ENCODE peak calls at places on chromosome 4, in eight cellular contexts. One of them, this sample, is unnamed.

GRCh38 chr4:128384765-128385164 is 97.2 kb upstream of the PGRMC2 start:
- DNase-seq in cardiac fibroblast: no peak
- DNase-seq in breast epithelium: no peak
- DNase-seq in effector memory CD4-positive, alpha-beta T cell: no peak
- DNase-seq in WERI-Rb-1: no peak
- DNase-seq in HL-60: no peak
- DNase-seq in HAP-1: no peak
- DNase-seq in body of pancreas: no peak
- DNase-seq in this sample: no peak

GRCh38 chr4:125826801-125827200 is 512.0 kb downstream of the FAT4 start:
- DNase-seq in cardiac fibroblast: peak
- DNase-seq in breast epithelium: no peak
- DNase-seq in effector memory CD4-positive, alpha-beta T cell: no peak
- DNase-seq in WERI-Rb-1: no peak
- DNase-seq in HL-60: no peak
- DNase-seq in HAP-1: no peak
- DNase-seq in body of pancreas: no peak
- DNase-seq in this sample: no peak

GRCh38 chr4:69584135-69584534 is 55.3 kb downstream of the UGT2A2 start:
- DNase-seq in cardiac fibroblast: no peak
- DNase-seq in breast epithelium: no peak
- DNase-seq in effector memory CD4-positive, alpha-beta T cell: no peak
- DNase-seq in WERI-Rb-1: no peak
- DNase-seq in HL-60: no peak
- DNase-seq in HAP-1: no peak
- DNase-seq in body of pancreas: no peak
- DNase-seq in this sample: no peak

GRCh38 chr4:109764376-109764775 is 34.5 kb upstream of the PLA2G12A start:
- DNase-seq in cardiac fibroblast: no peak
- DNase-seq in breast epithelium: no peak
- DNase-seq in effector memory CD4-positive, alpha-beta T cell: no peak
- DNase-seq in WERI-Rb-1: no peak
- DNase-seq in HL-60: no peak
- DNase-seq in HAP-1: no peak
- DNase-seq in body of pancreas: no peak
- DNase-seq in this sample: no peak

GRCh38 chr4:172680701-172681100 is 487.9 kb upstream of the GALNT7 start:
- DNase-seq in cardiac fibroblast: no peak
- DNase-seq in breast epithelium: no peak
- DNase-seq in effector memory CD4-positive, alpha-beta T cell: no peak
- DNase-seq in WERI-Rb-1: no peak
- DNase-seq in HL-60: no peak
- DNase-seq in HAP-1: no peak
- DNase-seq in body of pancreas: no peak
- DNase-seq in this sample: no peak

GRCh38 chr4:73891739-73892405 is 22.7 kb downstream of the CXCL1 start:
- DNase-seq in cardiac fibroblast: peak
- DNase-seq in breast epithelium: no peak
- DNase-seq in effector memory CD4-positive, alpha-beta T cell: no peak
- DNase-seq in WERI-Rb-1: no peak
- DNase-seq in HL-60: no peak
- DNase-seq in HAP-1: no peak
- DNase-seq in body of pancreas: no peak
- DNase-seq in this sample: no peak

GRCh38 chr4:57093816-57094481 is 16.2 kb downstream of the IGFBP7 start:
- DNase-seq in cardiac fibroblast: no peak
- DNase-seq in breast epithelium: no peak
- DNase-seq in effector memory CD4-positive, alpha-beta T cell: no peak
- DNase-seq in WERI-Rb-1: no peak
- DNase-seq in HL-60: no peak
- DNase-seq in HAP-1: no peak
- DNase-seq in body of pancreas: no peak
- DNase-seq in this sample: no peak

GRCh38 chr4:139950568-139950967 is 203.4 kb downstream of the MAML3 start:
- DNase-seq in cardiac fibroblast: peak
- DNase-seq in breast epithelium: no peak
- DNase-seq in effector memory CD4-positive, alpha-beta T cell: no peak
- DNase-seq in WERI-Rb-1: no peak
- DNase-seq in HL-60: no peak
- DNase-seq in HAP-1: no peak
- DNase-seq in body of pancreas: no peak
- DNase-seq in this sample: no peak

GRCh38 chr4:15995826-15996225 is 32.9 kb upstream of the FGFBP2 start:
- DNase-seq in cardiac fibroblast: no peak
- DNase-seq in breast epithelium: no peak
- DNase-seq in effector memory CD4-positive, alpha-beta T cell: no peak
- DNase-seq in WERI-Rb-1: no peak
- DNase-seq in HL-60: no peak
- DNase-seq in HAP-1: no peak
- DNase-seq in body of pancreas: no peak
- DNase-seq in this sample: no peak

DNA sequence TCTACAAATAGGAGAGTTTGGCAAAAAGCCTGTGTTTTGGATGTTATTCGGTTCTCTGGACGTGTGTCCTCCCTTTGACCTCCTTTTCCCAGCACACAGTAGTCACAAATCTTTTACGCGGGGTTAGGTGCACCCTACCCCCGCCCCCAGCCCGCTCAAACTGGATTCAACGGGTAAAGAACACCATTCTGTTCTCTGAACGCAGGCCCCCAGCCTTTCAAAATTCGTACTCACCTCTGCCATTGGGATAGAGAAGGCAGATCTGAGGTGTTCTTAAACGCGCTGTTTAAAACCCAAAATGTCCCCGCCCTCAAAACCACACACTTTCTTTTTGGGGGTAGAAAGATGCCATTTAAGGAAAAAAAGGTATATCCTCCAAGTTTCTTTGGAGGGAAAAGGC is 2.7 kb downstream of the LEF1 start:
- DNase-seq in cardiac fibroblast: no peak
- DNase-seq in breast epithelium: no peak
- DNase-seq in effector memory CD4-positive, alpha-beta T cell: no peak
- DNase-seq in WERI-Rb-1: no peak
- DNase-seq in HL-60: no peak
- DNase-seq in HAP-1: no peak
- DNase-seq in body of pancreas: no peak
- DNase-seq in this sample: no peak
- H3K4me3 ChIP-seq in cardiac fibroblast: no peak
- H3K4me3 ChIP-seq in breast epithelium: peak
- H3K4me3 ChIP-seq in effector memory CD4-positive, alpha-beta T cell: peak
- H3K4me3 ChIP-seq in WERI-Rb-1: no peak
- H3K4me3 ChIP-seq in HL-60: no peak
- H3K4me3 ChIP-seq in HAP-1: peak
- H3K4me3 ChIP-seq in body of pancreas: no peak
- H3K4me3 ChIP-seq in this sample: no peak

DNA sequence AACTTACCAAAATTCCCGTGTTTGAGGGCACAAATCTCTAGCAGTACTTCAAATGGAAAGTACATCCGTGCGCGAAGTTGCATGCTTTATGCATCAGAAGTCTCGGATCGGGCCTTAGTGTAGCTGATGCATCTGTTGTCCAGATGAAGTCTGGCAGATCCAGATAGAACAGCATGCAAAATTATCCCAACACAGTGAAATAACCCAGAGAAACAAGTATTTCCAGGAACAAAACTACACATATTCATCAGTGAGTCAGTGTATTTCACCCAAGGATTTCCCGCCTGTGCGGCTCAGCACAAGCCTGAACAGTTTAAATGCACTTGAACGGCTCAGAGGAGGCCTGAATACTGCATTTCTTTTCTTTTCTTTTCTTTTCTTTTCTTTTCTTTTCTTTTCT is 27.4 kb upstream of the CLDN24 start:
- DNase-seq in cardiac fibroblast: no peak
- DNase-seq in breast epithelium: no peak
- DNase-seq in effector memory CD4-positive, alpha-beta T cell: no peak
- DNase-seq in WERI-Rb-1: no peak
- DNase-seq in HL-60: no peak
- DNase-seq in HAP-1: no peak
- DNase-seq in body of pancreas: no peak
- DNase-seq in this sample: no peak
- H3K4me3 ChIP-seq in cardiac fibroblast: no peak
- H3K4me3 ChIP-seq in breast epithelium: no peak
- H3K4me3 ChIP-seq in effector memory CD4-positive, alpha-beta T cell: no peak
- H3K4me3 ChIP-seq in WERI-Rb-1: no peak
- H3K4me3 ChIP-seq in HL-60: no peak
- H3K4me3 ChIP-seq in HAP-1: no peak
- H3K4me3 ChIP-seq in body of pancreas: no peak
- H3K4me3 ChIP-seq in this sample: no peak

GRCh38 chr4:186132577-186133277 is 28.2 kb downstream of the FAM149A start:
- DNase-seq in cardiac fibroblast: peak
- DNase-seq in breast epithelium: no peak
- DNase-seq in effector memory CD4-positive, alpha-beta T cell: no peak
- DNase-seq in WERI-Rb-1: no peak
- DNase-seq in HL-60: no peak
- DNase-seq in HAP-1: peak
- DNase-seq in body of pancreas: peak
- DNase-seq in this sample: no peak

GRCh38 chr4:186134254-186134653 is 29.8 kb downstream of the FAM149A start:
- DNase-seq in cardiac fibroblast: no peak
- DNase-seq in breast epithelium: no peak
- DNase-seq in effector memory CD4-positive, alpha-beta T cell: no peak
- DNase-seq in WERI-Rb-1: no peak
- DNase-seq in HL-60: no peak
- DNase-seq in HAP-1: no peak
- DNase-seq in body of pancreas: no peak
- DNase-seq in this sample: no peak

GRCh38 chr4:186131935-186132334 is 27.4 kb downstream of the FAM149A start:
- DNase-seq in cardiac fibroblast: no peak
- DNase-seq in breast epithelium: no peak
- DNase-seq in effector memory CD4-positive, alpha-beta T cell: no peak
- DNase-seq in WERI-Rb-1: no peak
- DNase-seq in HL-60: no peak
- DNase-seq in HAP-1: peak
- DNase-seq in body of pancreas: no peak
- DNase-seq in this sample: no peak

DNA sequence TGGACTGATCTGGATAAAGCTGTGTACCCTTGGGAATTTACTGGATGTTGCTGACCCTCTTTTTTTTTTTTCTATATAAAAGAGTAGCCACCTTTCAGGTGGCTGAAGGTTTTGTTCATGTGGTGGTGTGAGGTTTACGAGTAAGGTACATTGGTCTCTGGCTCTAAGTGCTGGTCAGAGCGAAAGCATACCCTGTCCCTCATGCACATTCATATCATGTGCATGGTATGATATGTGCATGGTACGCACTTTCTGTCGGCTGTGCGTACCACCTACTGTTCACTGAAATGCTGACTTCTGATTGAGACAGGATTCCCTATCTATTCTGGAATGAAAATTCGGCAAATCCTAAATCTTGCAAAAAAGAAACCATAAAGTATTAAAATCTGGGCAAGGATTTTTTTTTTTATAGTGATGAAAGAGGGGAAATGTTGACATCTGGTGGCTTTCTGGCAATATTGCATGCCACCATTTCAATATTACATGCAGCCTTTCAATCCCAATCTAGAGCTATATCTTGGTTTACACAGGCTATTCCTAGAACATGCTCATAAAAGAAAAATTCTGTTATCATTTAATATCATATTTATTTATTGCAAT is 32.8 kb downstream of the FAM149A start:
- DNase-seq in cardiac fibroblast: peak
- DNase-seq in breast epithelium: no peak
- DNase-seq in effector memory CD4-positive, alpha-beta T cell: no peak
- DNase-seq in WERI-Rb-1: no peak
- DNase-seq in HL-60: no peak
- DNase-seq in HAP-1: peak
- DNase-seq in body of pancreas: no peak
- DNase-seq in this sample: no peak
- H3K4me3 ChIP-seq in cardiac fibroblast: no peak
- H3K4me3 ChIP-seq in breast epithelium: no peak
- H3K4me3 ChIP-seq in effector memory CD4-positive, alpha-beta T cell: no peak
- H3K4me3 ChIP-seq in WERI-Rb-1: no peak
- H3K4me3 ChIP-seq in HL-60: no peak
- H3K4me3 ChIP-seq in HAP-1: no peak
- H3K4me3 ChIP-seq in body of pancreas: no peak
- H3K4me3 ChIP-seq in this sample: no peak

GRCh38 chr4:144715230-144715629 is 69.3 kb downstream of the HHIP start:
- DNase-seq in cardiac fibroblast: no peak
- DNase-seq in breast epithelium: no peak
- DNase-seq in effector memory CD4-positive, alpha-beta T cell: no peak
- DNase-seq in WERI-Rb-1: no peak
- DNase-seq in HL-60: no peak
- DNase-seq in HAP-1: no peak
- DNase-seq in body of pancreas: no peak
- DNase-seq in this sample: no peak
- H3K4me3 ChIP-seq in cardiac fibroblast: no peak
- H3K4me3 ChIP-seq in breast epithelium: no peak
- H3K4me3 ChIP-seq in effector memory CD4-positive, alpha-beta T cell: no peak
- H3K4me3 ChIP-seq in WERI-Rb-1: no peak
- H3K4me3 ChIP-seq in HL-60: no peak
- H3K4me3 ChIP-seq in HAP-1: no peak
- H3K4me3 ChIP-seq in body of pancreas: no peak
- H3K4me3 ChIP-seq in this sample: no peak

DNA sequence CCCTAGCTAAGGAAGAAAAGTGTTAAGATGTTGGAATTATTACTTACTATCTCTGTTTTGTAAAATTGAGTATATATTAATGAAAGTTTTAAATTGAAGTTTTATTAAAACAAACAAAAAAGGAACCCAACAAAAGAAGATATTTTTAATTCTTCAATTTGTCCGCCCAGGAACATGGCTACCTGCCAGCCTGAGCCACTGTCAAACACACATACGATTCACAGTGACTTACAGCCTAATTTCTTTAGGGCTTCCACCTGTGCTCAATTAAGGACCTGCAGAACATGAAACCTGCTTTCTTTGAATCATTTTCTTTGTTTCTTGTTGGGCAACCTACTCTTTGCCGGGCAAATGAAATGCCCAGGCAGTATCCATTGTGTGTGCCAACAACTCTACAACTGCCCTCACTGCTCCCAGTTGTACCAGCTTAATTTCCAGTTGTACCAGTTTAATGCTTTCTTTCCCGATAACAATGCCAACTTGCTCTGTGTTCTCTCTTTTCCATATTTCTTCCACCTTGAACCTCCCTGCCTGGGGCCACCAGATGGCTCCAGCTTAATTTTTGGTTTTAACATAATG is 181.7 kb downstream of the GBA3 start:
- DNase-seq in cardiac fibroblast: no peak
- DNase-seq in breast epithelium: no peak
- DNase-seq in effector memory CD4-positive, alpha-beta T cell: no peak
- DNase-seq in WERI-Rb-1: no peak
- DNase-seq in HL-60: no peak
- DNase-seq in HAP-1: no peak
- DNase-seq in body of pancreas: no peak
- DNase-seq in this sample: no peak
- H3K4me3 ChIP-seq in cardiac fibroblast: no peak
- H3K4me3 ChIP-seq in breast epithelium: no peak
- H3K4me3 ChIP-seq in effector memory CD4-positive, alpha-beta T cell: no peak
- H3K4me3 ChIP-seq in WERI-Rb-1: no peak
- H3K4me3 ChIP-seq in HL-60: no peak
- H3K4me3 ChIP-seq in HAP-1: no peak
- H3K4me3 ChIP-seq in body of pancreas: no peak
- H3K4me3 ChIP-seq in this sample: no peak

GRCh38 chr4:25863347-25863784 is 578 bp upstream of the SEL1L3 start:
- DNase-seq in cardiac fibroblast: no peak
- DNase-seq in breast epithelium: no peak
- DNase-seq in effector memory CD4-positive, alpha-beta T cell: no peak
- DNase-seq in WERI-Rb-1: peak
- DNase-seq in HL-60: no peak
- DNase-seq in HAP-1: no peak
- DNase-seq in body of pancreas: peak
- DNase-seq in this sample: no peak
- H3K4me3 ChIP-seq in cardiac fibroblast: peak
- H3K4me3 ChIP-seq in breast epithelium: peak
- H3K4me3 ChIP-seq in effector memory CD4-positive, alpha-beta T cell: peak
- H3K4me3 ChIP-seq in WERI-Rb-1: peak
- H3K4me3 ChIP-seq in HL-60: peak
- H3K4me3 ChIP-seq in HAP-1: peak
- H3K4me3 ChIP-seq in body of pancreas: peak
- H3K4me3 ChIP-seq in this sample: peak

GRCh38 chr4:681736-682451 is 7.1 kb downstream of the SLC49A3 start:
- DNase-seq in cardiac fibroblast: no peak
- DNase-seq in breast epithelium: peak
- DNase-seq in effector memory CD4-positive, alpha-beta T cell: no peak
- DNase-seq in WERI-Rb-1: no peak
- DNase-seq in HL-60: no peak
- DNase-seq in HAP-1: peak
- DNase-seq in body of pancreas: peak
- DNase-seq in this sample: no peak
- H3K4me3 ChIP-seq in cardiac fibroblast: no peak
- H3K4me3 ChIP-seq in breast epithelium: peak
- H3K4me3 ChIP-seq in effector memory CD4-positive, alpha-beta T cell: no peak
- H3K4me3 ChIP-seq in WERI-Rb-1: no peak
- H3K4me3 ChIP-seq in HL-60: no peak
- H3K4me3 ChIP-seq in HAP-1: peak
- H3K4me3 ChIP-seq in body of pancreas: no peak
- H3K4me3 ChIP-seq in this sample: no peak

This sample was measured in iPS DF 6.9.